ENCODE peak calls at places on chromosomes 3 and 15, in seven cellular contexts. One of them, this sample, is unnamed.

GRCh38 chr3:126293370-126294082 is 63.7 kb downstream of the KLF15 start:
- DNase-seq in IMR-90: peak
- DNase-seq in H1: no peak
- DNase-seq in neuronal stem cell: no peak
- DNase-seq in mesendoderm: no peak
- DNase-seq in mesenchymal stem cell: no peak
- DNase-seq in trophoblast cell: no peak
- DNase-seq in this sample: peak

GRCh38 chr3:127209840-127210653 is 17.1 kb downstream of the PRR23E start:
- DNase-seq in neuronal stem cell: no peak
- DNase-seq in mesenchymal stem cell: no peak
- DNase-seq in trophoblast cell: no peak
- DNase-seq in H1: no peak
- DNase-seq in mesendoderm: peak
- DNase-seq in IMR-90: no peak
- DNase-seq in this sample: peak

GRCh38 chr3:99126291-99126690 is 224.8 kb upstream of the DCBLD2 start:
- DNase-seq in neuronal stem cell: no peak
- DNase-seq in trophoblast cell: no peak
- DNase-seq in mesenchymal stem cell: no peak
- DNase-seq in IMR-90: peak
- DNase-seq in H1: no peak
- DNase-seq in mesendoderm: no peak
- DNase-seq in this sample: no peak

GRCh38 chr3:37481986-37482385 is 307.6 kb upstream of the LRRFIP2 start:
- DNase-seq in IMR-90: no peak
- DNase-seq in mesenchymal stem cell: no peak
- DNase-seq in H1: no peak
- DNase-seq in neuronal stem cell: no peak
- DNase-seq in trophoblast cell: no peak
- DNase-seq in mesendoderm: no peak
- DNase-seq in this sample: no peak

GRCh38 chr15:47293763-47294162 is 423.5 kb upstream of the SEMA6D start:
- DNase-seq in H1: no peak
- DNase-seq in IMR-90: peak
- DNase-seq in trophoblast cell: peak
- DNase-seq in mesendoderm: no peak
- DNase-seq in neuronal stem cell: no peak
- DNase-seq in mesenchymal stem cell: peak
- DNase-seq in this sample: no peak

GRCh38 chr3:102593754-102594602 is 159.2 kb downstream of the ZPLD1 start:
- DNase-seq in H1: no peak
- DNase-seq in mesenchymal stem cell: no peak
- DNase-seq in IMR-90: no peak
- DNase-seq in trophoblast cell: no peak
- DNase-seq in mesendoderm: no peak
- DNase-seq in neuronal stem cell: no peak
- DNase-seq in this sample: no peak

GRCh38 chr3:129449279-129450115 is 9.5 kb downstream of the IFT122 start:
- DNase-seq in mesenchymal stem cell: no peak
- DNase-seq in neuronal stem cell: no peak
- DNase-seq in mesendoderm: peak
- DNase-seq in trophoblast cell: no peak
- DNase-seq in H1: no peak
- DNase-seq in IMR-90: no peak
- DNase-seq in this sample: no peak

GRCh38 chr3:46958469-46959168 is 17.9 kb downstream of the CCDC12 start:
- DNase-seq in neuronal stem cell: no peak
- DNase-seq in H1: no peak
- DNase-seq in mesendoderm: no peak
- DNase-seq in trophoblast cell: no peak
- DNase-seq in mesenchymal stem cell: no peak
- DNase-seq in IMR-90: no peak
- DNase-seq in this sample: no peak

GRCh38 chr3:66854752-66855151 is 143.4 kb upstream of the KBTBD8 start:
- DNase-seq in mesendoderm: no peak
- DNase-seq in IMR-90: no peak
- DNase-seq in trophoblast cell: no peak
- DNase-seq in mesenchymal stem cell: no peak
- DNase-seq in neuronal stem cell: no peak
- DNase-seq in H1: no peak
- DNase-seq in this sample: no peak

GRCh38 chr3:161422171-161422693 is 50.9 kb upstream of the SPTSSB start:
- DNase-seq in IMR-90: no peak
- DNase-seq in trophoblast cell: no peak
- DNase-seq in H1: no peak
- DNase-seq in neuronal stem cell: no peak
- DNase-seq in mesenchymal stem cell: peak
- DNase-seq in mesendoderm: no peak
- DNase-seq in this sample: no peak

GRCh38 chr3:161419555-161420333 is 48.4 kb upstream of the SPTSSB start:
- DNase-seq in IMR-90: no peak
- DNase-seq in H1: no peak
- DNase-seq in mesenchymal stem cell: no peak
- DNase-seq in mesendoderm: no peak
- DNase-seq in trophoblast cell: no peak
- DNase-seq in neuronal stem cell: no peak
- DNase-seq in this sample: no peak

GRCh38 chr3:161420746-161421145 is 49.4 kb upstream of the SPTSSB start:
- DNase-seq in mesendoderm: peak
- DNase-seq in H1: no peak
- DNase-seq in neuronal stem cell: peak
- DNase-seq in trophoblast cell: no peak
- DNase-seq in mesenchymal stem cell: peak
- DNase-seq in IMR-90: peak
- DNase-seq in this sample: peak

DNA sequence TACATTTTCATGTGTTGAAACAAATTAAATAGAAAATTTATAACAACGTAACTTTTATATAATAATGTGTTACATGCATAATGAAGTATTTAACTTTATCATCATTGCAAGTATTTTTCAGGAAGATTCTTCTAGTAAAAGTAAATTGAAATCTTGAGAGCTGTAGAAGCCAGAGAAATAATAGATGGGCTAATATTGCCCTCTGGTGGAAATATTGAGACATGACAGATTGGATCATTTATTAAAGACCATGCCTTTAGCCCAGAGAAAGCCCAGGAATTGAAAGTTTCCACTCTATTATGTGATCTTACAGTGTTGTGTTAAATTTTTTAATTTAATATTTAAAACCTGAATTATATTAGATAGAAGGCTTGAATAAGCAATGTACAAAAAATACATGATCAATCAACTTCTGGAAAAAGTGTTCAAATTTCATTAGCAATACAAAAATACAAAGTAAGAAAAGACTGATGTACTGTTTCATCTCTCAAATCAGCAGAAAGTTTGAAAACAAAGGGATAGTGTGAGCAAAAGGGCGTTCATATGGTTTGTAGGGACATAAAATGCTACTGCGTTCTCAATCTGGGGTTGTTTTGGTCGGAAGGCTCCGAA is 52.7 kb upstream of the SPTSSB start:
- DNase-seq in neuronal stem cell: peak
- DNase-seq in IMR-90: peak
- DNase-seq in mesenchymal stem cell: peak
- DNase-seq in H1: no peak
- DNase-seq in trophoblast cell: no peak
- DNase-seq in mesendoderm: peak
- DNase-seq in this sample: no peak
- H3K18ac ChIP-seq in neuronal stem cell: no peak
- H3K18ac ChIP-seq in IMR-90: no peak
- H3K18ac ChIP-seq in mesenchymal stem cell: no peak
- H3K18ac ChIP-seq in H1: no peak
- H3K18ac ChIP-seq in trophoblast cell: no peak
- H3K18ac ChIP-seq in mesendoderm: no peak
- H3K18ac ChIP-seq in this sample: no peak

GRCh38 chr3:106643684-106644161 is 733.5 kb upstream of the CCDC54 start:
- DNase-seq in H1: no peak
- DNase-seq in mesendoderm: no peak
- DNase-seq in IMR-90: no peak
- DNase-seq in mesenchymal stem cell: no peak
- DNase-seq in neuronal stem cell: no peak
- DNase-seq in trophoblast cell: no peak
- DNase-seq in this sample: no peak
- H3K18ac ChIP-seq in H1: no peak
- H3K18ac ChIP-seq in mesendoderm: no peak
- H3K18ac ChIP-seq in IMR-90: no peak
- H3K18ac ChIP-seq in mesenchymal stem cell: no peak
- H3K18ac ChIP-seq in neuronal stem cell: no peak
- H3K18ac ChIP-seq in trophoblast cell: no peak
- H3K18ac ChIP-seq in this sample: no peak

GRCh38 chr3:3082547-3082924 is 27.6 kb downstream of the IL5RA start:
- DNase-seq in H1: no peak
- DNase-seq in IMR-90: no peak
- DNase-seq in trophoblast cell: no peak
- DNase-seq in mesendoderm: no peak
- DNase-seq in neuronal stem cell: no peak
- DNase-seq in mesenchymal stem cell: no peak
- DNase-seq in this sample: no peak

GRCh38 chr3:3085782-3086181 is 24.4 kb downstream of the IL5RA start:
- DNase-seq in mesendoderm: no peak
- DNase-seq in mesenchymal stem cell: no peak
- DNase-seq in trophoblast cell: no peak
- DNase-seq in neuronal stem cell: no peak
- DNase-seq in IMR-90: no peak
- DNase-seq in H1: no peak
- DNase-seq in this sample: no peak

GRCh38 chr3:3087279-3087678 is 22.9 kb downstream of the IL5RA start:
- DNase-seq in mesenchymal stem cell: no peak
- DNase-seq in IMR-90: no peak
- DNase-seq in trophoblast cell: no peak
- DNase-seq in mesendoderm: no peak
- DNase-seq in neuronal stem cell: no peak
- DNase-seq in H1: no peak
- DNase-seq in this sample: no peak

GRCh38 chr3:3086239-3086638 is 23.9 kb downstream of the IL5RA start:
- DNase-seq in trophoblast cell: no peak
- DNase-seq in mesendoderm: peak
- DNase-seq in mesenchymal stem cell: no peak
- DNase-seq in neuronal stem cell: no peak
- DNase-seq in H1: no peak
- DNase-seq in IMR-90: no peak
- DNase-seq in this sample: no peak

DNA sequence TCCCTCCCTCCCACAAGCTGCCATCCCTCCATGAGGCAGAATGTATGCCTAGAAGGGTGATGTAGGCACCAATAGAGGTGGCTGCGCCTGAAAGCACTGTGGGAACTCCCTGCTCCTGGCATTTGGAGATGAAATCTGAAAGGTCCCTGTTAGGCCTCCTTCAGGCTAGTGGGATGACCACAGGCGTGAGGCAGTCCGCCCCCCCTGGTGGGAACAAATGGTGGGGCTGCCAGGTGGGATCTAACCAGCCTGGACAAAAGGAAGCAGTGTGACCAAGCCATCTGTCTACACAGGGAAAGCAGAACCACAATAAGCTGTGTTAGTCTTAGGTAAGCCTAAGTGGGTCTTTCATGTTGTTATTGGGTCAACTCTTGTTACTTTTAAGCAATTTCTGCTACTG is 25.3 kb downstream of the IL5RA start:
- DNase-seq in neuronal stem cell: no peak
- DNase-seq in trophoblast cell: no peak
- DNase-seq in H1: no peak
- DNase-seq in mesendoderm: peak
- DNase-seq in mesenchymal stem cell: no peak
- DNase-seq in IMR-90: no peak
- DNase-seq in this sample: no peak
- H3K18ac ChIP-seq in neuronal stem cell: no peak
- H3K18ac ChIP-seq in trophoblast cell: no peak
- H3K18ac ChIP-seq in H1: no peak
- H3K18ac ChIP-seq in mesendoderm: no peak
- H3K18ac ChIP-seq in mesenchymal stem cell: no peak
- H3K18ac ChIP-seq in IMR-90: no peak
- H3K18ac ChIP-seq in this sample: no peak

GRCh38 chr15:56228854-56229253 is 14.8 kb downstream of the RFX7 start:
- DNase-seq in mesendoderm: no peak
- DNase-seq in IMR-90: no peak
- DNase-seq in H1: no peak
- DNase-seq in mesenchymal stem cell: no peak
- DNase-seq in trophoblast cell: no peak
- DNase-seq in neuronal stem cell: no peak
- DNase-seq in this sample: no peak
- H3K18ac ChIP-seq in mesendoderm: no peak
- H3K18ac ChIP-seq in IMR-90: no peak
- H3K18ac ChIP-seq in H1: no peak
- H3K18ac ChIP-seq in mesenchymal stem cell: no peak
- H3K18ac ChIP-seq in trophoblast cell: no peak
- H3K18ac ChIP-seq in neuronal stem cell: no peak
- H3K18ac ChIP-seq in this sample: no peak

GRCh38 chr3:12188328-12188648 is 29.6 kb upstream of the TIMP4 start:
- DNase-seq in H1: no peak
- DNase-seq in mesendoderm: no peak
- DNase-seq in IMR-90: no peak
- DNase-seq in mesenchymal stem cell: no peak
- DNase-seq in neuronal stem cell: no peak
- DNase-seq in trophoblast cell: no peak
- DNase-seq in this sample: no peak
- H3K18ac ChIP-seq in H1: no peak
- H3K18ac ChIP-seq in mesendoderm: no peak
- H3K18ac ChIP-seq in IMR-90: peak
- H3K18ac ChIP-seq in mesenchymal stem cell: peak
- H3K18ac ChIP-seq in neuronal stem cell: no peak
- H3K18ac ChIP-seq in trophoblast cell: no peak
- H3K18ac ChIP-seq in this sample: no peak

GRCh38 chr15:39787479-39787878 is 4.8 kb upstream of the FSIP1 start:
- DNase-seq in mesenchymal stem cell: peak
- DNase-seq in IMR-90: no peak
- DNase-seq in neuronal stem cell: no peak
- DNase-seq in H1: no peak
- DNase-seq in mesendoderm: peak
- DNase-seq in trophoblast cell: no peak
- DNase-seq in this sample: no peak

GRCh38 chr15:39786444-39787056 is 3.9 kb upstream of the FSIP1 start:
- DNase-seq in trophoblast cell: peak
- DNase-seq in mesendoderm: peak
- DNase-seq in IMR-90: peak
- DNase-seq in neuronal stem cell: peak
- DNase-seq in H1: no peak
- DNase-seq in mesenchymal stem cell: peak
- DNase-seq in this sample: no peak

GRCh38 chr15:39785139-39785538 is 2.5 kb upstream of the FSIP1 start:
- DNase-seq in mesendoderm: peak
- DNase-seq in H1: no peak
- DNase-seq in mesenchymal stem cell: no peak
- DNase-seq in trophoblast cell: no peak
- DNase-seq in IMR-90: no peak
- DNase-seq in neuronal stem cell: no peak
- DNase-seq in this sample: no peak

GRCh38 chr15:39784638-39785037 is 2.0 kb upstream of the FSIP1 start:
- DNase-seq in mesenchymal stem cell: no peak
- DNase-seq in H1: no peak
- DNase-seq in neuronal stem cell: no peak
- DNase-seq in mesendoderm: no peak
- DNase-seq in IMR-90: no peak
- DNase-seq in trophoblast cell: no peak
- DNase-seq in this sample: no peak

GRCh38 chr15:39785806-39786205 is 3.2 kb upstream of the FSIP1 start:
- DNase-seq in IMR-90: no peak
- DNase-seq in mesenchymal stem cell: no peak
- DNase-seq in H1: no peak
- DNase-seq in mesendoderm: no peak
- DNase-seq in trophoblast cell: no peak
- DNase-seq in neuronal stem cell: no peak
- DNase-seq in this sample: no peak
- H3K18ac ChIP-seq in IMR-90: no peak
- H3K18ac ChIP-seq in mesenchymal stem cell: no peak
- H3K18ac ChIP-seq in H1: no peak
- H3K18ac ChIP-seq in mesendoderm: no peak
- H3K18ac ChIP-seq in trophoblast cell: no peak
- H3K18ac ChIP-seq in neuronal stem cell: no peak
- H3K18ac ChIP-seq in this sample: no peak

This sample was measured in H9.